ENCODE peak calls at places on chromosomes 6 and 20, in seven cellular contexts. U, B, O, I, X, D and Q are unnamed samples.

GRCh38 chr20:4022386-4023350 is 7.3 kb upstream of the RNF24 start:
- DNase-seq in U (peak), B (no peak), O (no peak), I (no peak), X (no peak), D (no peak), Q (no peak)

GRCh38 chr6:4105980-4106536 is 27.1 kb upstream of the FAM217A start:
- DNase-seq in U (no peak), B (no peak), O (no peak), I (no peak), X (no peak), D (no peak), Q (no peak)

GRCh38 chr6:110537208-110538123 is 61.1 kb upstream of the SLC22A16 start:
- DNase-seq in U (no peak), B (no peak), O (no peak), I (no peak), X (no peak), D (peak), Q (peak)

GRCh38 chr20:46814366-46815232 is 80.0 kb upstream of the EYA2 start:
- DNase-seq in U (peak), B (no peak), O (no peak), I (no peak), X (no peak), D (peak), Q (no peak)

GRCh38 chr6:42870145-42870936 is 9.1 kb upstream of the RPL7L1 start:
- DNase-seq in U (no peak), B (no peak), O (no peak), I (no peak), X (no peak), D (no peak), Q (no peak)

GRCh38 chr20:1381753-1382591 is 10.9 kb downstream of the FKBP1A start:
- DNase-seq in U (no peak), B (no peak), O (no peak), I (no peak), X (no peak), D (no peak), Q (no peak)

GRCh38 chr6:168133186-168133585 is 54.2 kb upstream of the FRMD1 start:
- DNase-seq in U (peak), B (no peak), O (no peak), I (no peak), X (no peak), D (no peak), Q (no peak)

GRCh38 chr20:37288091-37288490 is 1.4 kb upstream of the MANBAL start:
- DNase-seq in U (no peak), B (no peak), O (no peak), I (no peak), X (peak), D (no peak), Q (no peak)

GRCh38 chr20:63033635-63034510 is 27.1 kb upstream of the BHLHE23 start:
- DNase-seq in U (no peak), B (no peak), O (no peak), I (no peak), X (no peak), D (no peak), Q (no peak)

GRCh38 chr6:55836481-55836880 is 38.9 kb downstream of the BMP5 start:
- DNase-seq in U (no peak), B (no peak), O (no peak), I (no peak), X (peak), D (no peak), Q (no peak)

GRCh38 chr6:158185729-158186456 is 17.7 kb downstream of the GTF2H5 start:
- DNase-seq in U (no peak), B (no peak), O (no peak), I (no peak), X (no peak), D (no peak), Q (no peak)

GRCh38 chr6:89379281-89379680 is 26.8 kb upstream of the UBE2J1 start:
- DNase-seq in U (no peak), B (no peak), O (no peak), I (no peak), X (no peak), D (no peak), Q (no peak)

GRCh38 chr6:137767931-137768690 is 98.9 kb upstream of the TNFAIP3 start:
- DNase-seq in U (no peak), B (no peak), O (no peak), I (no peak), X (no peak), D (no peak), Q (no peak)

GRCh38 chr20:37259865-37260264 is 1.7 kb downstream of the GHRH start:
- DNase-seq in U (peak), B (no peak), O (no peak), I (no peak), X (no peak), D (no peak), Q (no peak)

GRCh38 chr6:170113141-170113540 is 177.7 kb downstream of the DLL1 start:
- DNase-seq in U (no peak), B (no peak), O (no peak), I (no peak), X (no peak), D (no peak), Q (no peak)

GRCh38 chr20:7703436-7703835 is 236.8 kb downstream of the HAO1 start:
- DNase-seq in U (no peak), B (no peak), O (no peak), I (no peak), X (no peak), D (no peak), Q (no peak)

GRCh38 chr20:62119101-62119500 is 3.2 kb upstream of the LSM14B start:
- DNase-seq in U (no peak), B (no peak), O (no peak), I (no peak), X (no peak), D (no peak), Q (no peak)

GRCh38 chr6:87830834-87831374 is 128.9 kb upstream of the AKIRIN2 start:
- DNase-seq in U (no peak), B (no peak), O (no peak), I (no peak), X (no peak), D (no peak), Q (no peak)

GRCh38 chr6:111027219-111027618 is 45.4 kb downstream of the RPF2 start:
- DNase-seq in U (no peak), B (no peak), O (no peak), I (no peak), X (no peak), D (no peak), Q (no peak)

GRCh38 chr20:37837934-37838333 is 65.0 kb upstream of the VSTM2L start:
- DNase-seq in U (peak), B (no peak), O (no peak), I (no peak), X (no peak), D (no peak), Q (no peak)

GRCh38 chr6:139708342-139709199 is 334.1 kb upstream of the CITED2 start:
- DNase-seq in U (peak), B (no peak), O (no peak), I (no peak), X (peak), D (peak), Q (no peak)

GRCh38 chr6:158290040-158290439 is 22.2 kb upstream of the TULP4 start:
- DNase-seq in U (no peak), B (no peak), O (no peak), I (no peak), X (no peak), D (no peak), Q (no peak)

GRCh38 chr20:3729811-3730550 is 2.5 kb upstream of the HSPA12B start:
- DNase-seq in U (no peak), B (no peak), O (no peak), I (no peak), X (no peak), D (no peak), Q (no peak)

GRCh38 chr6:20211037-20211940 is 980 bp downstream of the MBOAT1 start:
- DNase-seq in U (peak), B (no peak), O (no peak), I (no peak), X (no peak), D (no peak), Q (no peak)

GRCh38 chr20:52247548-52247947 is 56.0 kb upstream of the ZFP64 start:
- DNase-seq in U (no peak), B (no peak), O (no peak), I (no peak), X (no peak), D (no peak), Q (no peak)

GRCh38 chr20:10555865-10556308 is 117.9 kb downstream of the JAG1 start:
- DNase-seq in U (no peak), B (no peak), O (no peak), I (no peak), X (no peak), D (peak), Q (no peak)

GRCh38 chr6:83808926-83809325 is 44.2 kb upstream of the RIPPLY2 start:
- DNase-seq in U (no peak), B (no peak), O (no peak), I (no peak), X (no peak), D (no peak), Q (no peak)

GRCh38 chr6:73515204-73516101 is 5.4 kb downstream of the EEF1A1 start:
- DNase-seq in U (peak), B (no peak), O (no peak), I (peak), X (peak), D (no peak), Q (peak)

GRCh38 chr6:151690768-151691562 is 116.5 kb upstream of the ESR1 start:
- DNase-seq in U (no peak), B (no peak), O (no peak), I (no peak), X (no peak), D (no peak), Q (peak)

GRCh38 chr20:10673176-10673830 is 496 bp downstream of the JAG1 start:
- DNase-seq in U (peak), B (no peak), O (no peak), I (peak), X (peak), D (no peak), Q (no peak)